ENCODE peak calls at places on chromosomes 4 and X, in seven cellular contexts. B is upper lobe of left lung; N is cardiac muscle cell; V is CD8-positive, alpha-beta T cell; U is GM20000; O is HFFc6; G is neural crest cell. A is an unnamed sample.

GRCh38 chr4:184215709-184216328 is 1.9 kb downstream of the ENPP6 start:
- DNase-seq in B (no peak), N (no peak), V (no peak), U (no peak), O (no peak), G (no peak), A (no peak)

GRCh38 chrX:152635941-152636340 is 1.8 kb upstream of the GABRQ start:
- DNase-seq in B (no peak), N (peak; percentile 73), V (no peak), U (no peak), O (peak; percentile 40), G (peak; percentile 35), A (no peak)

GRCh38 chrX:151873096-151873495 is 39.6 kb upstream of the MAGEA4 start:
- DNase-seq in B (no peak), N (no peak), V (no peak), U (no peak), O (no peak), G (no peak), A (no peak)

GRCh38 chr4:20825493-20825892 is 125.2 kb downstream of the PACRGL start:
- DNase-seq in B (no peak), N (no peak), V (no peak), U (no peak), O (no peak), G (no peak), A (no peak)

GRCh38 chrX:38260231-38260630 is 39.6 kb upstream of the SRPX start:
- DNase-seq in B (no peak), N (no peak), V (no peak), U (peak; percentile 52), O (no peak), G (no peak), A (no peak)

GRCh38 chr4:107989162-107989536 is 540 bp upstream of the HADH start:
- DNase-seq in B (no peak), N (no peak), V (no peak), U (no peak), O (no peak), G (no peak), A (no peak)

GRCh38 chrX:154749856-154750255 is 1.0 kb downstream of the GAB3 start:
- DNase-seq in B (no peak), N (peak; percentile 46), V (no peak), U (no peak), O (no peak), G (no peak), A (no peak)

GRCh38 chr4:2977116-2978097 is 14.0 kb downstream of the GRK4 start:
- DNase-seq in B (no peak), N (peak; percentile 59), V (no peak), U (no peak), O (peak; percentile 41), G (no peak), A (no peak)

GRCh38 chrX:7263330-7263729 is 115.4 kb upstream of the PUDP start:
- DNase-seq in B (no peak), N (no peak), V (no peak), U (no peak), O (no peak), G (no peak), A (no peak)

GRCh38 chrX:56219702-56220101 is 12.5 kb upstream of the KLF8 start:
- DNase-seq in B (no peak), N (peak; percentile 2), V (no peak), U (no peak), O (no peak), G (no peak), A (no peak)

GRCh38 chrX:10203617-10204016 is 46.8 kb downstream of the CLCN4 start:
- DNase-seq in B (no peak), N (no peak), V (no peak), U (no peak), O (no peak), G (no peak), A (no peak)

GRCh38 chr4:150722908-150723362 is 141.0 kb downstream of the MAB21L2 start:
- DNase-seq in B (peak; percentile 87), N (peak; percentile 90), V (no peak), U (no peak), O (no peak), G (no peak), A (no peak)

GRCh38 chr4:110442309-110442708 is 33.6 kb upstream of the ENPEP start:
- DNase-seq in B (no peak), N (no peak), V (no peak), U (no peak), O (no peak), G (no peak), A (no peak)
- TF ChIP-seq CTCF in B (no peak), N (no peak), V (no peak), U (no peak), O (no peak), G (no peak), A (no peak)

DNA sequence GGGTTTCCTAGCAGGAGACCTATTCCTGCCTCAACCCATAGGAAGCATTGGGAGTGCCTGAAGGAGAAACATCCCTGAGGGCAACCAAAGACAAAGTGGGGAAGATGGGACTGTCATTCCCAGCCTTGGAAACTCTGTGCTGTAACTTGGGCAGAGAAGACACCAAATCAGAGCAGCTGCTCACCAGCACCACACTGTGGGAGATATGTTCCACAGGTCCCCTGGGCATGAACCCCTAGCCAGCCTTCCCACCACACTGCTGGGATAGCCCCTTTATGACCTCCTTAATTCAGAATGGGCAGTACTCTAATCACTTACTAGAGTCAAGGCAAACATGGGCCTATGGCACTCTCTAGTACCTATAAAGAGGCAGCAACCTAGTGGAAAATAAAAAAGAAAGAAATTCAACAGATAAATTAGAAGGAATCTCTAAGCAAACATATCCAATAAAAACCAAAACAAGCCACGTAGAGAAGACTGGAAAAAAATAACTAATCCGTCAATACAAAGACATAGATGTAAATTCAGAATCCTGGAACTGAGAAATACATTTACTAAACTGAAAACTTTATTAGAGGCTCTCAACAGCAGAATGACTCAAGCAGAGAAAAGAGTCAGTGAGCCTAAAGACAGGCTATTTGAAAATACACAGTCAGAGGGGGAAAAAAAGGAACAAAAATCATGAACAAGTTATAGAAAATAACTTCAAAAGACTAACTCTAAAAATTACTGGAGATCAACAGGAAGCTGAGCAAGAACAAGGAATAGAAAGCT is 878.4 kb upstream of the FRG1 start:
- DNase-seq in B (no peak), N (no peak), V (no peak), U (no peak), O (no peak), G (no peak), A (no peak)
- TF ChIP-seq CTCF in B (no peak), N (no peak), V (no peak), U (no peak), O (peak; percentile 25), G (no peak), A (no peak)

GRCh38 chr4:123399638-123400358 is 3.2 kb downstream of the SPRY1 start:
- DNase-seq in B (no peak), N (peak; percentile 55), V (no peak), U (no peak), O (no peak), G (no peak), A (no peak)
- TF ChIP-seq CTCF in B (no peak), N (no peak), V (no peak), U (no peak), O (no peak), G (no peak), A (no peak)

GRCh38 chrX:149630681-149631292 is 805 bp downstream of the TMEM185A start:
- DNase-seq in B (no peak), N (peak; percentile 58), V (no peak), U (no peak), O (peak; percentile 52), G (no peak), A (no peak)
- TF ChIP-seq CTCF in B (no peak), N (peak; percentile 29), V (no peak), U (no peak), O (peak; percentile 35), G (no peak), A (peak; percentile 28)

GRCh38 chrX:114075073-114075673 is 508.7 kb upstream of the HTR2C start:
- DNase-seq in B (no peak), N (no peak), V (no peak), U (no peak), O (no peak), G (no peak), A (no peak)
- TF ChIP-seq CTCF in B (no peak), N (peak; percentile 25), V (no peak), U (no peak), O (peak; percentile 67), G (peak; percentile 73), A (peak; percentile 70)

GRCh38 chr4:38601244-38601915 is 62.6 kb upstream of the KLF3 start:
- DNase-seq in B (peak; percentile 69), N (peak; percentile 84), V (no peak), U (no peak), O (no peak), G (no peak), A (no peak)
- TF ChIP-seq CTCF in B (no peak), N (no peak), V (no peak), U (no peak), O (no peak), G (no peak), A (no peak)

GRCh38 chr4:4694296-4694772 is 152.5 kb upstream of the STX18 start:
- DNase-seq in B (no peak), N (peak; percentile 19), V (no peak), U (no peak), O (peak; percentile 32), G (no peak), A (no peak)
- TF ChIP-seq CTCF in B (no peak), N (peak; percentile 27), V (no peak), U (no peak), O (peak; percentile 68), G (peak; percentile 39), A (peak; percentile 37)

GRCh38 chr4:1318488-1319213 is 28.4 kb upstream of the UVSSA start:
- DNase-seq in B (no peak), N (no peak), V (peak; percentile 20), U (no peak), O (no peak), G (no peak), A (no peak)
- TF ChIP-seq CTCF in B (no peak), N (peak; percentile 39), V (peak; percentile 36), U (no peak), O (peak; percentile 67), G (peak; percentile 30), A (peak; percentile 25)